ENCODE peak calls at places on chromosomes 6 and 20, in five cellular contexts. B is progenitor cell of endocrine pancreas; S is NCI-H69; X is activated T-helper 1 cell treated with anti-CD3 and anti-CD28 coated beads, Interleukin-2, amount 50 U/mL, for 16 hours; E is GM04503. O is an unnamed sample.

GRCh38 chr6:11324453-11325023 is 92.1 kb upstream of the NEDD9 start:
- DNase-seq in E (no peak), X (peak), B (no peak), S (no peak), O (no peak)

GRCh38 chr6:2110504-2110903 is 134.9 kb downstream of the GMDS start:
- DNase-seq in E (no peak), X (no peak), S (peak), B (no peak), O (no peak)

GRCh38 chr20:23180451-23180921 is 94.4 kb upstream of the CD93 start:
- DNase-seq in X (no peak), S (no peak), B (no peak), E (no peak), O (no peak)

GRCh38 chr20:49685809-49686208 is 27.9 kb downstream of the B4GALT5 start:
- DNase-seq in S (no peak), X (no peak), E (no peak), B (no peak), O (no peak)

GRCh38 chr6:20655317-20655716 is 121.1 kb downstream of the CDKAL1 start:
- DNase-seq in B (no peak), X (no peak), E (no peak), S (peak), O (no peak)

GRCh38 chr6:33343953-33344611 is 26.5 kb upstream of the ZBTB22 start:
- DNase-seq in X (peak), B (no peak), S (no peak), E (no peak), O (no peak)

GRCh38 chr6:33199687-33200233 is 705 bp downstream of the RXRB start:
- DNase-seq in E (no peak), B (no peak), X (no peak), S (peak), O (no peak)

GRCh38 chr6:159252955-159253508 is 83.8 kb downstream of the FNDC1 start:
- DNase-seq in B (no peak), X (no peak), S (peak), E (no peak), O (peak)

GRCh38 chr20:9488063-9488462 is 26.3 kb upstream of the LAMP5 start:
- DNase-seq in E (no peak), S (peak), B (no peak), X (no peak), O (no peak)

GRCh38 chr6:22877946-22878705 is 308.8 kb downstream of the HDGFL1 start:
- DNase-seq in X (no peak), B (no peak), S (no peak), E (peak), O (no peak)

GRCh38 chr6:138267971-138268895 is 49.9 kb upstream of the PBOV1 start:
- DNase-seq in E (no peak), X (no peak), S (no peak), B (no peak), O (no peak)

GRCh38 chr20:32501709-32502108 is 83.4 kb downstream of the NOL4L start:
- DNase-seq in S (no peak), E (no peak), X (no peak), B (no peak), O (no peak)

GRCh38 chr6:64006246-64006645 is 370.6 kb downstream of the PHF3 start:
- DNase-seq in B (no peak), S (no peak), X (no peak), E (no peak), O (no peak)

GRCh38 chr20:41616228-41616627 is 1.9 kb downstream of the CHD6 start:
- DNase-seq in X (no peak), E (no peak), S (peak), B (no peak), O (no peak)

GRCh38 chr6:125904871-125905270 is 51.7 kb upstream of the HINT3 start:
- DNase-seq in E (peak), X (peak), S (no peak), B (no peak), O (no peak)

GRCh38 chr20:22382742-22383141 is 201.6 kb downstream of the FOXA2 start:
- DNase-seq in B (no peak), E (no peak), S (peak), X (no peak), O (no peak)

GRCh38 chr6:17179246-17180073 is 77.6 kb downstream of the STMND1 start:
- DNase-seq in E (no peak), B (no peak), S (peak), X (no peak), O (no peak)

GRCh38 chr6:42100029-42100901 is 42.2 kb downstream of the C6orf132 start:
- DNase-seq in E (no peak), B (no peak), S (no peak), X (no peak), O (no peak)

GRCh38 chr6:149904661-149905370 is 6.9 kb upstream of the RAET1E start:
- DNase-seq in X (no peak), S (peak), B (no peak), E (no peak), O (no peak)

GRCh38 chr20:36307412-36308317 is 1.5 kb downstream of the DLGAP4 start:
- DNase-seq in S (no peak), B (no peak), E (no peak), X (no peak), O (peak)

GRCh38 chr20:25540273-25540672 is 45.1 kb downstream of the NINL start:
- DNase-seq in X (no peak), B (no peak), S (peak), E (no peak), O (peak)

GRCh38 chr20:63739129-63740069 is at the start of gene SLC2A4RG:
- DNase-seq in X (peak), E (peak), B (peak), S (peak), O (peak)

GRCh38 chr6:9842004-9842720 is 572.7 kb downstream of the TFAP2A start:
- DNase-seq in B (no peak), X (no peak), E (no peak), S (peak), O (no peak)

GRCh38 chr6:12246900-12247299 is 43.3 kb upstream of the EDN1 start:
- DNase-seq in X (no peak), E (no peak), B (no peak), S (no peak), O (no peak)

GRCh38 chr6:111129003-111129402 is 41.7 kb downstream of the SLC16A10 start:
- DNase-seq in E (no peak), X (no peak), B (no peak), S (no peak), O (no peak)

GRCh38 chr20:5173763-5174162 is 47.0 kb downstream of the CDS2 start:
- DNase-seq in X (no peak), B (no peak), S (no peak), E (no peak), O (no peak)

GRCh38 chr6:149648148-149649145 is at the start of gene KATNA1:
- DNase-seq in X (peak), B (peak), S (peak), E (peak), O (peak)

GRCh38 chr6:53302678-53303360 is 45.9 kb downstream of the ELOVL5 start:
- DNase-seq in S (peak), E (peak), B (no peak), X (no peak), O (no peak)

GRCh38 chr6:150129616-150130505 is 13.0 kb upstream of the PPP1R14C start:
- DNase-seq in B (no peak), X (no peak), E (no peak), S (peak), O (no peak)

GRCh38 chr6:19835605-19836004 is 1.6 kb upstream of the ID4 start:
- DNase-seq in B (no peak), X (no peak), S (no peak), E (no peak), O (no peak)

GRCh38 chr6:138528137-138528536 is 28.8 kb upstream of the NHSL1 start:
- DNase-seq in S (peak), B (no peak), X (no peak), E (no peak), O (no peak)

GRCh38 chr6:105748737-105749161 is 337.4 kb upstream of the PRDM1 start:
- DNase-seq in B (no peak), S (no peak), E (no peak), X (no peak), O (no peak)

GRCh38 chr6:33201147-33201545 is 479 bp downstream of the SLC39A7 start:
- DNase-seq in X (no peak), E (no peak), S (no peak), B (no peak), O (no peak)

GRCh38 chr6:139839506-139840156 is 465.2 kb upstream of the CITED2 start:
- DNase-seq in E (peak), S (no peak), B (no peak), X (no peak), O (no peak)

GRCh38 chr20:61933951-61934715 is 131.5 kb downstream of the TAF4 start:
- DNase-seq in S (no peak), X (no peak), B (no peak), E (no peak), O (no peak)

GRCh38 chr20:50844430-50845100 is 49.7 kb downstream of the BCAS4 start:
- DNase-seq in E (no peak), S (no peak), B (no peak), X (peak), O (no peak)

GRCh38 chr6:15490242-15491100 is 172.4 kb downstream of the DTNBP1 start:
- DNase-seq in S (no peak), E (no peak), B (no peak), X (no peak), O (no peak)

GRCh38 chr6:24882835-24883555 is 52.8 kb downstream of the RIPOR2 start:
- DNase-seq in X (no peak), S (no peak), B (no peak), E (no peak), O (no peak)